ENCODE peak calls at places on chromosome 6, in four cellular contexts. W is brain microvascular endothelial cell, X is HTR-8/SVneo, J is hepatocyte. Q is an unnamed sample.

GRCh38 chr6:147528511-147529145 is 20.1 kb downstream of the SAMD5 start:
- DNase-seq in W (no peak), X (no peak), J (no peak), Q (no peak)

GRCh38 chr6:17045581-17046322 is 56.1 kb upstream of the STMND1 start:
- DNase-seq in W (peak), X (no peak), J (no peak), Q (no peak)

GRCh38 chr6:81834141-81834621 is 81.7 kb upstream of the TENT5A start:
- DNase-seq in W (peak), X (peak), J (peak), Q (peak)

GRCh38 chr6:77037439-77037838 is 425.9 kb downstream of the HTR1B start:
- DNase-seq in W (no peak), X (no peak), J (no peak), Q (no peak)

GRCh38 chr6:139277161-139277560 is 14.6 kb downstream of the TXLNB start:
- DNase-seq in W (no peak), X (no peak), J (no peak), Q (no peak)

GRCh38 chr6:1662532-1662931 is 52.8 kb downstream of the FOXC1 start:
- DNase-seq in W (no peak), X (no peak), J (no peak), Q (no peak)

GRCh38 chr6:55713411-55713810 is 134.4 kb upstream of the HMGCLL1 start:
- DNase-seq in W (peak), X (no peak), J (peak), Q (no peak)

GRCh38 chr6:150605333-150605732 is 5.6 kb downstream of the PLEKHG1 start:
- DNase-seq in W (no peak), X (no peak), J (no peak), Q (no peak)

GRCh38 chr6:88629838-88630462 is 333.5 kb downstream of the RNGTT start:
- DNase-seq in W (peak), X (no peak), J (no peak), Q (peak)

GRCh38 chr6:118748311-118749062 is 97.1 kb upstream of the CEP85L start:
- DNase-seq in W (no peak), X (no peak), J (no peak), Q (peak)

GRCh38 chr6:122400467-122401089 is 1.1 kb downstream of the HSF2 start:
- DNase-seq in W (no peak), X (no peak), J (no peak), Q (no peak)

GRCh38 chr6:166221040-166221439 is 53.4 kb upstream of the TBXT start:
- DNase-seq in W (no peak), X (no peak), J (no peak), Q (no peak)

GRCh38 chr6:133983099-133983939 is 30.3 kb downstream of the TBPL1 start:
- DNase-seq in W (peak), X (peak), J (no peak), Q (no peak)

GRCh38 chr6:160391419-160392116 is 43.4 kb downstream of the SLC22A3 start:
- DNase-seq in W (peak), X (no peak), J (peak), Q (no peak)

GRCh38 chr6:109799664-109800063 is 108.6 kb downstream of the FIG4 start:
- DNase-seq in W (no peak), X (no peak), J (no peak), Q (no peak)

GRCh38 chr6:77292564-77293546 is 170.4 kb downstream of the HTR1B start:
- DNase-seq in W (peak), X (peak), J (peak), Q (no peak)

GRCh38 chr6:108501559-108501958 is 59.2 kb upstream of the FOXO3 start:
- DNase-seq in W (peak), X (no peak), J (no peak), Q (no peak)

GRCh38 chr6:97885230-97885772 is 602.3 kb upstream of the MMS22L start:
- DNase-seq in W (no peak), X (no peak), J (no peak), Q (no peak)

GRCh38 chr6:123802697-123803455 is 789 bp upstream of the NKAIN2 start:
- DNase-seq in W (peak), X (peak), J (peak), Q (peak)

GRCh38 chr6:111972714-111973678 is 80.9 kb upstream of the CCN6 start:
- DNase-seq in W (peak), X (peak), J (peak), Q (no peak)

GRCh38 chr6:36847991-36848390 is 8.7 kb upstream of the CPNE5 start:
- DNase-seq in W (no peak), X (no peak), J (no peak), Q (no peak)

GRCh38 chr6:167676666-167677421 is 149.9 kb upstream of the AFDN start:
- DNase-seq in W (no peak), X (no peak), J (peak), Q (peak)

GRCh38 chr6:69945192-69945591 is 78.8 kb downstream of the COL19A1 start:
- DNase-seq in W (no peak), X (no peak), J (no peak), Q (no peak)

GRCh38 chr6:37741757-37742400 is 44.2 kb upstream of the MDGA1 start:
- DNase-seq in W (no peak), X (no peak), J (peak), Q (peak)

GRCh38 chr6:145814035-145814500 is 527 bp downstream of the FBXO30 start:
- DNase-seq in W (peak), X (peak), J (peak), Q (peak)

GRCh38 chr6:34891296-34891695 is 2.2 kb downstream of the ANKS1A start:
- DNase-seq in W (no peak), X (no peak), J (no peak), Q (no peak)

GRCh38 chr6:101758338-101758737 is 364.8 kb downstream of the GRIK2 start:
- DNase-seq in W (no peak), X (no peak), J (no peak), Q (no peak)